ENCODE peak calls at places on chromosomes 16 and 17, in four cellular contexts. T is H1, P is K562, Z is SK-N-SH. K is an unnamed sample.

GRCh38 chr16:1964046-1964505 is 550 bp downstream of the RPS2 start:
- DNase-seq in T (no peak), P (peak; percentile 43), Z (no peak), K (no peak)

GRCh38 chr17:8176998-8177731 is 985 bp upstream of the TMEM107 start:
- DNase-seq in T (no peak), P (peak; percentile 23), Z (no peak), K (no peak)

GRCh38 chr16:1392826-1393225 is 21.7 kb downstream of the UNKL start:
- DNase-seq in T (no peak), P (no peak), Z (no peak), K (no peak)

GRCh38 chr17:78324391-78325075 is 35.3 kb downstream of the SOCS3 start:
- DNase-seq in T (no peak), P (no peak), Z (peak; percentile 89), K (peak; percentile 53)

GRCh38 chr17:48617515-48618365 is 2.6 kb upstream of the HOXB8 start:
- DNase-seq in T (no peak), P (no peak), Z (no peak), K (no peak)

GRCh38 chr17:67044940-67045339 is 586 bp downstream of the CACNG1 start:
- DNase-seq in T (no peak), P (no peak), Z (peak; percentile 33), K (no peak)

GRCh38 chr16:80804451-80805383 is at the start of gene CDYL2:
- DNase-seq in T (no peak), P (peak; percentile 63), Z (peak; percentile 78), K (peak; percentile 21)

GRCh38 chr17:20304961-20305360 is 162.4 kb downstream of the LGALS9B start:
- DNase-seq in T (no peak), P (no peak), Z (no peak), K (no peak)

GRCh38 chr16:25014500-25015147 is 545 bp downstream of the ARHGAP17 start:
- DNase-seq in T (no peak), P (peak; percentile 74), Z (peak; percentile 78), K (peak; percentile 50)

GRCh38 chr17:7445011-7445927 is at the start of gene CHRNB1:
- DNase-seq in T (peak; percentile 80), P (peak; percentile 90), Z (peak; percentile 94), K (peak; percentile 93)

DNA sequence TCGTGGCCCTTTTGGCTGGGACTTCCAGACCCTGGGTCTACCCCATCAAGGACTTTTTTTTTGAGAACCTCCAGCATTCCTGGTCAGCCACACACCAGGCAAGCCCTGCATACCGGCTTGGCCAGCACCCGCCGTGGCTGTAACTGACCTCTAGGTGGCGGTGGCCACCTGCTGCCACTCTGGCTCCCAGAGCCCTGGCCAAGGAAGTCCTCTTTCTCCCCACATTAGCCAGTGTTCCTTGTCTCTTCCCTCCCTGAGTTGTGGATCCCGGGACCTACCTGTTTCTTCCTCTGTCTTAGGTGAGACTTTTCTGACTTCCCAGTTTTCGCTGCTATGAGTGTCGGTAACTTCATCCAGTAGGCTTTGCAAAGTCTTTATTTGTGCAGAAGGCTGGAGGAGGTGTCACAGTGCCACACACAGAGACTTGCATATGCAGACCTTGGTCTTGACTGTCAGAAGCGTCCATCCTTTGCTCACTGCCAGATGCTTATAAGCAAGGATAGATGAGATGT is 348.3 kb downstream of the CPPED1 start:
- DNase-seq in T (peak; percentile 31), P (peak; percentile 68), Z (peak; percentile 73), K (peak; percentile 81)
- TF ChIP-seq TEAD4 in T (peak; percentile 80), P (no peak), Z (no peak), K (no peak)

GRCh38 chr16:68332411-68333121 is 21.7 kb downstream of the PRMT7 start:
- DNase-seq in T (no peak), P (no peak), Z (peak; percentile 38), K (no peak)

GRCh38 chr16:68328860-68329370 is 18.1 kb downstream of the PRMT7 start:
- DNase-seq in T (no peak), P (no peak), Z (no peak), K (no peak)

GRCh38 chr16:68328151-68328859 is 17.5 kb downstream of the PRMT7 start:
- DNase-seq in T (peak; percentile 69), P (peak; percentile 78), Z (peak; percentile 86), K (peak; percentile 84)

GRCh38 chr16:68335175-68335574 is 24.4 kb downstream of the PRMT7 start:
- DNase-seq in T (no peak), P (no peak), Z (no peak), K (no peak)

DNA sequence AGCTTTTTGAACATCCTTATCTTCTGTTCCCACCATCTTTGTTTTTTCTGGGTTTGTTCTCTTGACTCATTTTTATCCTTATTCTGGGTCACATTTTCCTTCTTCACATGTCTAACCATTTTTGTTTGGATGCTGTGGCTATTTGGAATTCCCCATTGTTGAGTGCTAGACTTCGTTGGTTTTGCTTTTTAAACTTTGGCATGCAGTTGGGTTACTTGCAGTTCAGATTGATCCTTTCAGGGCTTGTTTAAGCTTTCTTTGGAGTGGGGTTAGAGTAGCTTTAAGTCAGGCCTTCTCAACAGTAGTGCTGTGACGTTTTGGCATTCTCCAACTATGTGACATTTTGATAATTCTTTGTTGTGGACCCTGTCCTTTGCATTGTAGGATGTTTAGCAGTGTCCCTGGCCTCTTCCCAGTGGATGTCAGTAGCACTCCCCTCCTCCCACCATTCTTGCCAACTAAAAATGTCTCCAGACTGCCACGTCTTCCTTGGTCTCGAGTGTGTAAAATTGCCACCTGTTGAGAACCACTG is 21.1 kb downstream of the PRMT7 start:
- DNase-seq in T (no peak), P (no peak), Z (no peak), K (no peak)
- TF ChIP-seq TEAD4 in T (no peak), P (no peak), Z (no peak), K (no peak)

GRCh38 chr17:4738136-4739121 is 1.2 kb upstream of the ZMYND15 start:
- DNase-seq in T (no peak), P (no peak), Z (no peak), K (no peak)
- TF ChIP-seq TEAD4 in T (no peak), P (no peak), Z (no peak), K (no peak)

GRCh38 chr16:30565984-30566383 is 5.5 kb downstream of the ZNF688 start:
- DNase-seq in T (no peak), P (no peak), Z (no peak), K (no peak)
- TF ChIP-seq TEAD4 in T (no peak), P (no peak), Z (no peak), K (no peak)

GRCh38 chr17:76072149-76072858 is at the start of gene SRP68:
- DNase-seq in T (peak; percentile 82), P (peak; percentile 92), Z (peak; percentile 100), K (peak; percentile 95)

GRCh38 chr17:76075364-76076099 is 951 bp downstream of the GALR2 start:
- DNase-seq in T (no peak), P (no peak), Z (peak; percentile 74), K (peak; percentile 73)

GRCh38 chr17:76074390-76075363 is at the start of gene GALR2:
- DNase-seq in T (no peak), P (peak; percentile 35), Z (peak; percentile 75), K (peak; percentile 75)

GRCh38 chr17:76076100-76076764 is 1.7 kb downstream of the GALR2 start:
- DNase-seq in T (no peak), P (no peak), Z (peak; percentile 64), K (peak; percentile 38)

DNA sequence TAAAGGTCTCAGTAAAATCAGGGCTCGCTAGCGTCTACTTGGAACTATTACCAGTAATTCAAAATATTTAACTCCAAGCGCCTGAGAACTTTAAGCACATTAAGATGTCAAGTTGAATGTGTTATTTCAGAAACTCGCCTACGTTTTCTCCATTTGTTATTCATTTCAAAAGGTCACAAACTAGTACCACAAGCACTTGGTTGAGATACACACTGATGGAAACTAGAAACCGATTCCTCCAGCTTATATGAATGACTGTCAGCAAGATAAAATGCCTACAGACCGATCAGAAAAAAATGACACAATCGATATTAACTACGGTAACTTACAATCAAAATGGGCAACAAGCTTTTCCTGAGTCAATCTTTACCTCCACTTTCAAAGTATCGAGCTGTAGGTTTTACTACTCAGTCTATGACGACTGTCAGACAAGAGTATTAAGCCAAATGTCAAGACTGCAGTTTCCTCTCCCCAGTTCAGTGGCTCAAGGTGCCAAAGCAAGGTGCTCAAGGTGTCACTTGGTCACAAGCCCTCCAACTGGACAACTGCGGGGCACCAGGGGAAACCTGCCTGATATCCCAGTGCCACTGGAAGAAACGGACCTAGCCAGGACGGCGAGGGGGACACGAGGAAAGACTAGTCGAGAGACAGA is 694 bp downstream of the SRP68 start:
- DNase-seq in T (no peak), P (no peak), Z (no peak), K (no peak)
- TF ChIP-seq TEAD4 in T (no peak), P (no peak), Z (no peak), K (no peak)

GRCh38 chr17:54180919-54181318 is 358.2 kb downstream of the KIF2B start:
- DNase-seq in T (no peak), P (no peak), Z (no peak), K (no peak)
- TF ChIP-seq TEAD4 in T (no peak), P (no peak), Z (no peak), K (no peak)

GRCh38 chr16:65476556-65476955 is 354.7 kb upstream of the CDH11 start:
- DNase-seq in T (no peak), P (no peak), Z (no peak), K (no peak)
- TF ChIP-seq TEAD4 in T (no peak), P (no peak), Z (no peak), K (no peak)

GRCh38 chr16:67428146-67428731 is 2.7 kb upstream of the HSD11B2 start:
- DNase-seq in T (peak; percentile 71), P (peak; percentile 82), Z (peak; percentile 82), K (peak; percentile 91)
- TF ChIP-seq TEAD4 in T (no peak), P (no peak), Z (no peak), K (no peak)